ENCODE peak calls at places on chromosomes 1 and 21, in seven cellular contexts. M is cerebellar cortex, X is OCI-LY7, T is tibial artery, P is A549, Y is iPS-NIHi11, E is NCI-H2029 treated with DMSO at 0.1 percent for 48 hours. F is an unnamed sample.

GRCh38 chr21:14361958-14362357 is 21.0 kb downstream of the HSPA13 start:
- DNase-seq in M (no peak), X (no peak), T (no peak), P (no peak), Y (no peak), E (no peak), F (no peak)

GRCh38 chr1:208068908-208069307 is 158.0 kb upstream of the CD34 start:
- DNase-seq in M (no peak), X (no peak), T (no peak), P (no peak), Y (no peak), E (no peak), F (no peak)

GRCh38 chr1:54487571-54488050 is 60.4 kb upstream of the ACOT11 start:
- DNase-seq in M (peak; percentile 79), X (no peak), T (peak; percentile 34), P (no peak), Y (no peak), E (peak; percentile 58), F (no peak)

GRCh38 chr1:21334214-21335087 is 44.2 kb upstream of the ECE1 start:
- DNase-seq in M (peak; percentile 69), X (peak; percentile 88), T (peak; percentile 82), P (peak; percentile 41), Y (peak; percentile 67), E (no peak), F (peak; percentile 99)

GRCh38 chr1:206727981-206728380 is 42.6 kb upstream of the IL19 start:
- DNase-seq in M (peak; percentile 58), X (no peak), T (no peak), P (no peak), Y (no peak), E (no peak), F (no peak)

GRCh38 chr1:57826535-57826934 is 402.7 kb upstream of the DAB1 start:
- DNase-seq in M (no peak), X (no peak), T (no peak), P (no peak), Y (no peak), E (peak; percentile 88), F (no peak)

GRCh38 chr1:147497826-147498225 is 43.5 kb upstream of the BCL9 start:
- DNase-seq in M (no peak), X (peak; percentile 8), T (no peak), P (no peak), Y (no peak), E (no peak), F (no peak)

GRCh38 chr21:28375708-28376385 is 616.8 kb downstream of the LTN1 start:
- DNase-seq in M (no peak), X (no peak), T (no peak), P (no peak), Y (no peak), E (no peak), F (no peak)

GRCh38 chr1:246689409-246689997 is 34.7 kb upstream of the SCCPDH start:
- DNase-seq in M (peak; percentile 82), X (peak; percentile 77), T (no peak), P (peak; percentile 94), Y (peak; percentile 91), E (peak; percentile 25), F (peak; percentile 60)

GRCh38 chr1:79371802-79372201 is 365.3 kb upstream of the ADGRL4 start:
- DNase-seq in M (no peak), X (no peak), T (no peak), P (no peak), Y (no peak), E (no peak), F (no peak)

GRCh38 chr1:208652300-208653160 is 408.3 kb upstream of the PLXNA2 start:
- DNase-seq in M (peak; percentile 78), X (peak; percentile 37), T (peak; percentile 24), P (peak; percentile 18), Y (peak; percentile 72), E (peak; percentile 55), F (peak; percentile 48)

GRCh38 chr21:45747802-45748445 is 104.4 kb downstream of the PCBP3 start:
- DNase-seq in M (peak; percentile 89), X (no peak), T (no peak), P (peak; percentile 38), Y (peak; percentile 60), E (no peak), F (peak; percentile 91)

GRCh38 chr1:78587213-78587612 is 33.0 kb upstream of the IFI44L start:
- DNase-seq in M (no peak), X (no peak), T (no peak), P (no peak), Y (no peak), E (no peak), F (no peak)

F was measured in Daoy.